ENCODE peak calls at places on chromosomes 2 and 18, in six cellular contexts. J is GM12865, A is A549, K is lower lobe of right lung, F is bronchial epithelial cell, Z is foreskin fibroblast. U is an unnamed sample.

GRCh38 chr2:106028192-106028591 is 165.9 kb downstream of the UXS1 start:
- DNase-seq in K (no peak), J (no peak), Z (no peak), F (no peak), A (no peak), U (no peak)

GRCh38 chr2:188399159-188399558 is 107.5 kb downstream of the GULP1 start:
- DNase-seq in K (no peak), J (no peak), F (no peak), Z (peak; percentile 44), A (no peak), U (no peak)

GRCh38 chr2:201223089-201224073 is 37.0 kb upstream of the CASP8 start:
- DNase-seq in Z (no peak), J (peak; percentile 79), K (no peak), A (no peak), F (no peak), U (no peak)

GRCh38 chr2:186913870-186914269 is 64.9 kb upstream of the ZSWIM2 start:
- DNase-seq in Z (no peak), A (no peak), J (peak; percentile 58), K (no peak), F (no peak), U (no peak)

GRCh38 chr18:8779251-8779650 is 73.9 kb downstream of the MTCL1 start:
- DNase-seq in Z (no peak), A (no peak), F (no peak), J (no peak), K (no peak), U (no peak)

GRCh38 chr2:88067189-88067588 is 436 bp upstream of the SMYD1 start:
- DNase-seq in J (no peak), Z (no peak), A (no peak), F (no peak), K (no peak), U (no peak)

GRCh38 chr18:21218862-21219261 is 23.2 kb upstream of the GREB1L start:
- DNase-seq in K (no peak), F (no peak), A (no peak), Z (no peak), J (no peak), U (no peak)

GRCh38 chr2:195363496-195363895 is 293.5 kb upstream of the SLC39A10 start:
- DNase-seq in J (no peak), Z (peak; percentile 5), A (no peak), F (peak; percentile 84), K (no peak), U (no peak)

GRCh38 chr2:227365833-227366232 is 13.3 kb downstream of the TM4SF20 start:
- DNase-seq in F (no peak), A (no peak), J (no peak), K (no peak), Z (no peak), U (no peak)

GRCh38 chr2:25685741-25686140 is 12.4 kb upstream of the DTNB start:
- DNase-seq in F (no peak), Z (no peak), A (no peak), J (no peak), K (no peak), U (peak; percentile 64)

GRCh38 chr2:160592993-160593392 is 99.4 kb upstream of the RBMS1 start:
- DNase-seq in J (no peak), A (no peak), Z (no peak), F (no peak), K (no peak), U (no peak)

GRCh38 chr2:230360028-230360427 is 33.0 kb downstream of the SP140L start:
- DNase-seq in Z (no peak), K (no peak), F (peak; percentile 22), J (no peak), A (no peak), U (peak; percentile 23)

GRCh38 chr2:230358305-230358704 is 31.3 kb downstream of the SP140L start:
- DNase-seq in K (no peak), Z (peak; percentile 59), A (no peak), F (peak; percentile 18), J (no peak), U (no peak)

DNA sequence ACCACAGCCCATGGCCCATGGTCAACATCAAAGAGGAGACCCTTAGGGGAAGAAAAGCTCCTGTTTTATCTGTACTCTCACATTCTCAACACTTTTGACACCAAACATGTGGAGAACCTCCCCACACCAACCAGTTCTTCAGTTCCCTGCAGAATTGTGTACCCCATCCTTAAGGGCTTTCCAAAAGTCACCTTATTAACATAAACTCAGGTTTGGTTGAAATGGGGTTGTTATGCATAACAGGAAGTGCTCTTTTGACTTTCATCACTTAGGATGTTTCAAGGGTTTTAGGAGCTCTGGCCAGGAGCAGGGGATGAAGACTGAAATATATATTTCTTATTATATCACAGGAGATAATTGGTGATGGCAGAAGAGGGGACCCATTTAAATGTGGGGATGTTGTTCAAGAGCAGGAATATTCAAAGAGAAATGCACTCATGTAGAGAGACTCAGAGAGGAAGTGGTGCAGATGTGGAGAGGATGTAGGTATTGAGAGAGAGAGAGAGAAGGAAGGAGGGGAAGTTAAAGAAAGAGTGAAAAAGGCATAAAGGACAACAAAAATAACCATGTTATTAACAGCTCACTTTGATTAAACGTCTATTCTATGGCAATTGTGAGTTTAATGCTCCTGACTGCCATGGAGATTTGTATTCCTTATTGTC is 35.2 kb downstream of the SP140L start:
- DNase-seq in A (no peak), Z (no peak), K (no peak), F (no peak), J (no peak), U (no peak)
- H3K4me3 ChIP-seq in A (no peak overlapping the region), Z (no peak overlapping the region), K (no peak overlapping the region), F (no peak overlapping the region), J (no peak overlapping the region), U (no peak overlapping the region)

GRCh38 chr18:3153107-3153704 is 66.6 kb downstream of the MYOM1 start:
- DNase-seq in A (no peak), J (peak; percentile 73), K (no peak), F (no peak), Z (peak; percentile 24), U (no peak)

GRCh38 chr18:3150274-3150673 is 69.5 kb downstream of the MYOM1 start:
- DNase-seq in F (no peak), Z (no peak), J (no peak), A (no peak), K (no peak), U (no peak)

GRCh38 chr18:3152294-3152693 is 67.5 kb downstream of the MYOM1 start:
- DNase-seq in A (no peak), Z (no peak), K (no peak), F (no peak), J (no peak), U (no peak)

GRCh38 chr18:3150688-3151087 is 69.1 kb downstream of the MYOM1 start:
- DNase-seq in Z (no peak), K (no peak), J (no peak), F (no peak), A (no peak), U (no peak)

GRCh38 chr18:3151379-3152264 is 68.1 kb downstream of the MYOM1 start:
- DNase-seq in A (peak; percentile 17), J (peak; percentile 45), Z (peak; percentile 18), K (no peak), F (peak; percentile 31), U (no peak)
- TF ChIP-seq CTCF in A (peak; percentile 67), J (peak; percentile 63), Z (peak; percentile 68), K (peak; percentile 79), F (peak; percentile 57), U (peak; percentile 75)

DNA sequence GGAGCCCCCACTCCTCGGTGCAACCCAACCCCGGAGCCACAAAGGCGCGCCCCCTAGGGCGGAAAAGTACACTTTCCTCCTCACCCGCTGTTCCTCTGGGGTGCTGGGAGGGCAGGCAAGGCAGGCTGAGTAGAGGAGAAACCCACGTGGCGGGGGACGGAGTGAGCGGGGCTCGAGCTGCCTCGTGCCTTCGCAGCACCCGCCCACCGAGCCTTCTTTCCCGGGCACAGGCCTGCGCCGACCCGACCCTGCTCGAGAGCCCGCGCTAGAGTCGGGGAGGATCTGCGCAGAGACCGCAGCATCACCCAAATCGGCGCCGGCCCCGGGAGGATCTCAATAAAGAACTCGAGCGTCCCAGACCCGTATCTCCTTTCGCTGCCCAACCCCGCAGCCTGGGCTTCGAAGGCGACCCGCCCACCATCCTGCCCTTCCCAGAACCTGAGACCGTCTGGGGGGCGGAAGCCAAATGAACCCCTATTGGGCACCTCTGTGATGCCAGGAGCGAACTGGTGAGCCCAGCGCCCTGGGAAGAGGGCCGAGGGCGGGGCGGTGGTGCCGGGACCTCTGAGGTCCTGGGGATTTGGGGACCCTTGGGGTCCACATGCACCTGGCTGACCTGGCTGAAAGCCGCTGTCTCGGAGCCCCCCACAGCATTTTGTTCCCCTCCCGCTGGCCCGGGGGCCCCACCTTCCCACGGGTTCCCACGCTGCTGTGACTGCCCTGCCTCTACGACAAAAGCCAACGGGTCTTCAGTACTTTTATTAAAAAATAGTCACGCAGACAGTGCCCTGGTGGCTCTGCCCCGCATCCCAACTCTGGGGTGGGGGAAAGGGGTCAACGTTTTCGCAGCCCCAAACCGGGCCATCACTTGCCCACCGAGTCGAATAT is 1.3 kb downstream of the UCN start:
- DNase-seq in K (peak; percentile 49), A (no peak), J (no peak), F (no peak), Z (no peak), U (no peak)
- H3K4me3 ChIP-seq in K (peak overlapping the region; percentile 23), A (no peak overlapping the region), J (peak overlapping the region; percentile 17), F (no peak overlapping the region), Z (no peak overlapping the region), U (no peak overlapping the region)

GRCh38 chr2:4358855-4359254 is 655.5 kb downstream of the DCDC2C start:
- DNase-seq in Z (no peak), A (no peak), K (no peak), F (no peak), J (no peak), U (no peak)
- TF ChIP-seq CTCF in Z (no peak), A (no peak), K (no peak), F (no peak), J (no peak), U (no peak)

DNA sequence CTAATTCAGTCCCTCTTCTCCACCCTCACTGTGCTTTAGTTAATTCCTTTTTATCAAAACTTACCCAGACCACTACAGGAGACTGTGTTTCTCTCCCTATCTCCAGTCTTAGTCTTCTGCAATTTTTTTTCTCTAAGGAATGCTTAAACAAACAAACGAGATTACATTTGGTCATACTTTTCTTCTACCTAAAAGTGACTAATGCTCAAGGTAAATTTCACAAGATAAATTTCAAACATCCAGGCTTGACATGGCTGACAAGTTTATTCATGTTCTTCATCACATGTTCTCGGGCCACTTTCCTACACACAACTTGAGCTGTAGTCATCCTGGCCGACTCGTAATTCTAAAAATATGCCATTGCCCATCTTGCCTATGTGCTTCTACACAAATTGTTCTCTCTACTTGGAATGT is 23.2 kb upstream of the ACSL3 start:
- DNase-seq in F (peak; percentile 100), Z (no peak), J (no peak), K (no peak), A (peak; percentile 55), U (no peak)
- H3K4me3 ChIP-seq in F (peak overlapping the region; percentile 12), Z (no peak overlapping the region), J (no peak overlapping the region), K (no peak overlapping the region), A (no peak overlapping the region), U (no peak overlapping the region)